ENCODE peak calls at places on chromosomes 12 and 14, in four cellular contexts. One of them, this sample, is unnamed.

GRCh38 chr12:3364226-3364625 is 126.8 kb upstream of the PRMT8 start:
- DNase-seq in endothelial cell of umbilical vein: no peak
- DNase-seq in ovary: no peak
- DNase-seq in psoas muscle: no peak
- DNase-seq in this sample: no peak

GRCh38 chr14:60061371-60061770 is 30.4 kb upstream of the PCNX4 start:
- DNase-seq in endothelial cell of umbilical vein: no peak
- DNase-seq in ovary: no peak
- DNase-seq in psoas muscle: no peak
- DNase-seq in this sample: no peak

GRCh38 chr12:62247646-62248045 is 12.6 kb upstream of the USP15 start:
- DNase-seq in endothelial cell of umbilical vein: no peak
- DNase-seq in ovary: no peak
- DNase-seq in psoas muscle: no peak
- DNase-seq in this sample: no peak

GRCh38 chr12:124739953-124740561 is 123.6 kb downstream of the SCARB1 start:
- DNase-seq in endothelial cell of umbilical vein: peak; percentile 33
- DNase-seq in ovary: no peak
- DNase-seq in psoas muscle: no peak
- DNase-seq in this sample: no peak

GRCh38 chr14:24839617-24840203 is 205.7 kb upstream of the GZMB start:
- DNase-seq in endothelial cell of umbilical vein: no peak
- DNase-seq in ovary: no peak
- DNase-seq in psoas muscle: no peak
- DNase-seq in this sample: no peak

GRCh38 chr14:94128216-94128839 is 1.1 kb downstream of the IFI27L2 start:
- DNase-seq in endothelial cell of umbilical vein: no peak
- DNase-seq in ovary: no peak
- DNase-seq in psoas muscle: no peak
- DNase-seq in this sample: no peak

GRCh38 chr14:20608383-20609095 is 17.4 kb upstream of the RNASE12 start:
- DNase-seq in endothelial cell of umbilical vein: no peak
- DNase-seq in ovary: no peak
- DNase-seq in psoas muscle: no peak
- DNase-seq in this sample: no peak

GRCh38 chr14:58703149-58703509 is 65.4 kb downstream of the DACT1 start:
- DNase-seq in endothelial cell of umbilical vein: no peak
- DNase-seq in ovary: no peak
- DNase-seq in psoas muscle: no peak
- DNase-seq in this sample: no peak

GRCh38 chr12:43880547-43880946 is 44.7 kb downstream of the TMEM117 start:
- DNase-seq in endothelial cell of umbilical vein: no peak
- DNase-seq in ovary: no peak
- DNase-seq in psoas muscle: no peak
- DNase-seq in this sample: no peak

GRCh38 chr14:55705651-55706340 is 125.8 kb downstream of the KTN1 start:
- DNase-seq in endothelial cell of umbilical vein: no peak
- DNase-seq in ovary: no peak
- DNase-seq in psoas muscle: no peak
- DNase-seq in this sample: peak; percentile 83

GRCh38 chr14:68389973-68390372 is 402.9 kb downstream of the ZFP36L1 start:
- DNase-seq in endothelial cell of umbilical vein: no peak
- DNase-seq in ovary: no peak
- DNase-seq in psoas muscle: no peak
- DNase-seq in this sample: no peak

GRCh38 chr12:63400746-63401145 is 249.7 kb upstream of the AVPR1A start:
- DNase-seq in endothelial cell of umbilical vein: peak; percentile 95
- DNase-seq in ovary: no peak
- DNase-seq in psoas muscle: no peak
- DNase-seq in this sample: no peak

GRCh38 chr14:61154606-61155005 is 126.5 kb downstream of the TMEM30B start:
- DNase-seq in endothelial cell of umbilical vein: peak; percentile 16
- DNase-seq in ovary: no peak
- DNase-seq in psoas muscle: no peak
- DNase-seq in this sample: no peak

GRCh38 chr14:101373690-101374295 is 187.5 kb upstream of the DIO3 start:
- DNase-seq in endothelial cell of umbilical vein: no peak
- DNase-seq in ovary: no peak
- DNase-seq in psoas muscle: no peak
- DNase-seq in this sample: no peak

GRCh38 chr12:56271031-56271430 is 4.3 kb downstream of the COQ10A start:
- DNase-seq in endothelial cell of umbilical vein: peak; percentile 39
- DNase-seq in ovary: no peak
- DNase-seq in psoas muscle: no peak
- DNase-seq in this sample: no peak

GRCh38 chr14:105411985-105412767 is 7.5 kb upstream of the MTA1 start:
- DNase-seq in endothelial cell of umbilical vein: no peak
- DNase-seq in ovary: no peak
- DNase-seq in psoas muscle: peak; percentile 49
- DNase-seq in this sample: no peak

GRCh38 chr14:104553166-104554087 is 26.1 kb upstream of the C14orf180 start:
- DNase-seq in endothelial cell of umbilical vein: no peak
- DNase-seq in ovary: no peak
- DNase-seq in psoas muscle: peak; percentile 42
- DNase-seq in this sample: peak; percentile 41

GRCh38 chr14:81033841-81034240 is 78.4 kb downstream of the TSHR start:
- DNase-seq in endothelial cell of umbilical vein: no peak
- DNase-seq in ovary: no peak
- DNase-seq in psoas muscle: no peak
- DNase-seq in this sample: no peak

GRCh38 chr14:51457858-51458562 is 193.7 kb upstream of the FRMD6 start:
- DNase-seq in endothelial cell of umbilical vein: no peak
- DNase-seq in ovary: no peak
- DNase-seq in psoas muscle: no peak
- DNase-seq in this sample: no peak

GRCh38 chr12:292186-292585 is 29.6 kb upstream of the SLC6A13 start:
- DNase-seq in endothelial cell of umbilical vein: no peak
- DNase-seq in ovary: no peak
- DNase-seq in psoas muscle: no peak
- DNase-seq in this sample: no peak

GRCh38 chr12:20624718-20625117 is 70.4 kb upstream of the SLCO1C1 start:
- DNase-seq in endothelial cell of umbilical vein: peak; percentile 58
- DNase-seq in ovary: no peak
- DNase-seq in psoas muscle: no peak
- DNase-seq in this sample: no peak

GRCh38 chr12:52201520-52201839 is 9.7 kb upstream of the KRT80 start:
- DNase-seq in endothelial cell of umbilical vein: no peak
- DNase-seq in ovary: no peak
- DNase-seq in psoas muscle: no peak
- DNase-seq in this sample: peak; percentile 8

DNA sequence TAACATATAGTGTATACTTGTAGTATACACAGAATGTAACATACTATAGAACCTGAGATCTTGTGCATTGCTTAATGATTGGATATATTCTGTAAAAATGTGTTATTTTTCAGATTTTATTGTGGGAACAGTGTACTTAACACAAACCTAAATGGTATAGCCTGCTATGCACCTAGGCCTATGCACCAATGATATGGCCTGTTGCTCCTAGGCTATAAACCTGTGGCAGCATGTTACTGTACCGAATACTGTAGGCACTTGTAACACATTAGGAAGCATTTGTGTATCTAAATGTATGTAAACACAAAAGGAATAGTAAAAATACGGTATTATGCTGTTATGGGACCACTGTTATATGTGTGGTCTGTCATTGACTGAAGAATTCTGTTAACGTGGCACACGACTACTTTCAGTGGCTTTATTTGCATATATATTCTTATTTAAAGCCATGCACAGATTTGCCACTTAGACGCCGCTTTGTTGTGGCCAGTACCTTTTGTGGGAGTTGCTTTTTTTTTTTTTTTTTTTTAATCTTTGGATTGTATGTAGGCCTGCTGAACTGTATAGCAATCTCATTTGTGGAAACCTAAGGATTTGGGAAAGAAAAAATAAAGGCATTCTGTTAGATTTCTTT is 7.4 kb downstream of the PAPOLA start:
- DNase-seq in endothelial cell of umbilical vein: no peak
- DNase-seq in ovary: no peak
- DNase-seq in psoas muscle: no peak
- DNase-seq in this sample: no peak
- H3K27me3 ChIP-seq in endothelial cell of umbilical vein: no peaks in the 10 kb centered on the region
- H3K27me3 ChIP-seq in ovary: no peaks in the 10 kb centered on the region
- H3K27me3 ChIP-seq in psoas muscle: no peaks in the 10 kb centered on the region
- H3K27me3 ChIP-seq in this sample: no peaks in the 10 kb centered on the region

GRCh38 chr12:32897688-32898573 is 1.4 kb upstream of the PKP2 start:
- DNase-seq in endothelial cell of umbilical vein: no peak
- DNase-seq in ovary: no peak
- DNase-seq in psoas muscle: no peak
- DNase-seq in this sample: no peak

GRCh38 chr12:32894566-32894965 is 2.0 kb downstream of the PKP2 start:
- DNase-seq in endothelial cell of umbilical vein: no peak
- DNase-seq in ovary: no peak
- DNase-seq in psoas muscle: no peak
- DNase-seq in this sample: no peak

GRCh38 chr12:32895688-32896437 is 714 bp downstream of the PKP2 start:
- DNase-seq in endothelial cell of umbilical vein: no peak
- DNase-seq in ovary: peak; percentile 59
- DNase-seq in psoas muscle: no peak
- DNase-seq in this sample: no peak

GRCh38 chr12:32896438-32897275 is at the start of gene PKP2:
- DNase-seq in endothelial cell of umbilical vein: peak; percentile 36
- DNase-seq in ovary: peak; percentile 81
- DNase-seq in psoas muscle: peak; percentile 67
- DNase-seq in this sample: peak; percentile 80

DNA sequence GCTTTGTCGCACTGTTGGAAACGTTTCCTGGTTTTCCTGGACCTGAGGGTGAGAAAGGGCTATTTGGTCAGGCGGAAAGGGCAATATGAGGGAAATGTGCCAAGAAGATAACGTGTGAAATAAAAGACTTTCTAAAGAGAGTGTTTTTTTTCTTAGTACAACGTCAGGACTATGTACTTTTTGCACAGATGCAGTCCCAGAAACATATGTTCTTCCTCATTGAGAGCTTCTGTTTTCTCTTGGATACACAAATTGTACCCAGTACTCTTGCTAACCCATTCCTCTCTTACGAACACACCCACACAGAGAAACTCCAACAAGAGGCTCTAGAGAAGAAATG is 669 bp upstream of the PKP2 start:
- DNase-seq in endothelial cell of umbilical vein: no peak
- DNase-seq in ovary: no peak
- DNase-seq in psoas muscle: no peak
- DNase-seq in this sample: no peak
- H3K27ac ChIP-seq in endothelial cell of umbilical vein: no peak overlapping the region
- H3K27ac ChIP-seq in ovary: peak overlapping the region; percentile 59
- H3K27ac ChIP-seq in psoas muscle: peak overlapping the region; percentile 19
- H3K27ac ChIP-seq in this sample: peak overlapping the region; percentile 49

GRCh38 chr12:117842630-117843029 is 126.2 kb downstream of the KSR2 start:
- DNase-seq in endothelial cell of umbilical vein: no peak
- DNase-seq in ovary: no peak
- DNase-seq in psoas muscle: no peak
- DNase-seq in this sample: no peak
- H3K27me3 ChIP-seq in endothelial cell of umbilical vein: peaks cover 3% of the 10 kb centered on the region
- H3K27me3 ChIP-seq in ovary: no peaks in the 10 kb centered on the region
- H3K27me3 ChIP-seq in psoas muscle: peaks cover 3% of the 10 kb centered on the region
- H3K27me3 ChIP-seq in this sample: peaks cover 4% of the 10 kb centered on the region

GRCh38 chr14:23269193-23269592 is 16.7 kb downstream of the HOMEZ start:
- DNase-seq in endothelial cell of umbilical vein: no peak
- DNase-seq in ovary: no peak
- DNase-seq in psoas muscle: no peak
- DNase-seq in this sample: no peak
- H3K27ac ChIP-seq in endothelial cell of umbilical vein: no peak overlapping the region
- H3K27ac ChIP-seq in ovary: no peak overlapping the region
- H3K27ac ChIP-seq in psoas muscle: no peak overlapping the region
- H3K27ac ChIP-seq in this sample: no peak overlapping the region

GRCh38 chr12:32248594-32249140 is 142.0 kb downstream of the BICD1 start:
- DNase-seq in endothelial cell of umbilical vein: no peak
- DNase-seq in ovary: no peak
- DNase-seq in psoas muscle: no peak
- DNase-seq in this sample: no peak
- H3K27me3 ChIP-seq in endothelial cell of umbilical vein: no peaks in the 10 kb centered on the region
- H3K27me3 ChIP-seq in ovary: no peaks in the 10 kb centered on the region
- H3K27me3 ChIP-seq in psoas muscle: no peaks in the 10 kb centered on the region
- H3K27me3 ChIP-seq in this sample: no peaks in the 10 kb centered on the region

GRCh38 chr12:26831959-26832816 is 806 bp downstream of the ITPR2 start:
- DNase-seq in endothelial cell of umbilical vein: peak; percentile 87
- DNase-seq in ovary: peak; percentile 71
- DNase-seq in psoas muscle: peak; percentile 77
- DNase-seq in this sample: peak; percentile 76
- H3K27ac ChIP-seq in endothelial cell of umbilical vein: peak overlapping the region; percentile 96
- H3K27ac ChIP-seq in ovary: peak overlapping the region; percentile 92
- H3K27ac ChIP-seq in psoas muscle: peak overlapping the region; percentile 91
- H3K27ac ChIP-seq in this sample: peak overlapping the region; percentile 96

DNA sequence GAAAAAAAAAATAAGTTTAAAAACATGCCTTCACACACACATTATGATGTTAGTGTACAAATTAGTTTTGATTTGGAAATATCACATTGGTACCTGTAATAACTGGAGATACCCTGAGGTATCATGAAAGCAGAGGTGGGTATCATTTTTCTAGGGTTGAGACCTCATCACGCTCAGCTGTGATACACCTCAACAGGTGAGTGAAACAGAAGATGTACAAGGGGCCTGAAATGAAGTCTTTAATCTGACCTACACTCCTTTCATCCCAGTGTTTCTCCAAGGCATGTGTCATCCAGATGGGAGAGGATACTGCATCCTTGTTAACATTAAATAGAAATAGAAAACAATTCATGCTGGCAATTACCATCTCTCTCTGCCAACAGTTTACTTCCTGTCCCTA is 7.4 kb downstream of the BMP4 start:
- DNase-seq in endothelial cell of umbilical vein: no peak
- DNase-seq in ovary: no peak
- DNase-seq in psoas muscle: no peak
- DNase-seq in this sample: no peak
- H3K27me3 ChIP-seq in endothelial cell of umbilical vein: no peaks in the 10 kb centered on the region
- H3K27me3 ChIP-seq in ovary: no peaks in the 10 kb centered on the region
- H3K27me3 ChIP-seq in psoas muscle: peaks cover 17% of the 10 kb centered on the region
- H3K27me3 ChIP-seq in this sample: peaks cover 23% of the 10 kb centered on the region

DNA sequence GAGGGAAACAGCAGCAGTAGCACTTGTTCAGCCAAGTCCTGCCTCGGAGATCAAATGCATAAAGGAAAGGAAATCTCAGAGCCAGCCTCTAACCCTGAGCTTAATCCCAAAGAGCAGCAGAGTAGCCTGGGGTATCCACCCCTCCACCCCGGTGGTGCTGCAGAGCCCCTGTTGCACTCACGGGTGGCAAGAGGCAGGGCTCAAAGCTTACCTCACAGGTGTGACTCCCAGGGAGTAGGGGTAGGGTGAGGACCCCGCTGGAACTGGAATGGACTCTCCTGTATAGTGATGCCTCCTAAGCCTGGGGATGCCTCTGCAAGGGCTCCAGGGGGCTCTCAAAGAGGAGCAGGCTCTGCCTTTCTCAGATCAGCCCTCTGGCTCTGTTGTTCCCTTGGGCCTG is 211.1 kb downstream of the CACNA1C start:
- DNase-seq in endothelial cell of umbilical vein: no peak
- DNase-seq in ovary: no peak
- DNase-seq in psoas muscle: no peak
- DNase-seq in this sample: no peak
- H3K27ac ChIP-seq in endothelial cell of umbilical vein: no peak overlapping the region
- H3K27ac ChIP-seq in ovary: no peak overlapping the region
- H3K27ac ChIP-seq in psoas muscle: no peak overlapping the region
- H3K27ac ChIP-seq in this sample: no peak overlapping the region

GRCh38 chr12:26187014-26187413 is 8.4 kb upstream of the SSPN start:
- DNase-seq in endothelial cell of umbilical vein: no peak
- DNase-seq in ovary: no peak
- DNase-seq in psoas muscle: no peak
- DNase-seq in this sample: no peak
- H3K27me3 ChIP-seq in endothelial cell of umbilical vein: peaks cover 2% of the 10 kb centered on the region
- H3K27me3 ChIP-seq in ovary: no peaks in the 10 kb centered on the region
- H3K27me3 ChIP-seq in psoas muscle: no peaks in the 10 kb centered on the region
- H3K27me3 ChIP-seq in this sample: no peaks in the 10 kb centered on the region

This sample was measured in lower lobe of right lung.